ENCODE peak calls at places on chromosomes 3 and 15, in five cellular contexts. One of them, this sample, is unnamed.

GRCh38 chr15:21261396-21261964 is 178.8 kb downstream of the POTEB3 start:
- DNase-seq in astrocyte of the spinal cord: peak
- DNase-seq in fibroblast of mammary gland: no peak
- DNase-seq in nephron progenitor cell: no peak
- DNase-seq in mesothelial cell of epicardium: peak
- DNase-seq in this sample: no peak

GRCh38 chr15:63041402-63041977 is 1.1 kb upstream of the TPM1 start:
- DNase-seq in astrocyte of the spinal cord: no peak
- DNase-seq in mesothelial cell of epicardium: no peak
- DNase-seq in nephron progenitor cell: no peak
- DNase-seq in fibroblast of mammary gland: no peak
- DNase-seq in this sample: no peak

GRCh38 chr3:21752749-21753347 is 1.8 kb upstream of the ZNF385D start:
- DNase-seq in mesothelial cell of epicardium: no peak
- DNase-seq in fibroblast of mammary gland: peak
- DNase-seq in astrocyte of the spinal cord: peak
- DNase-seq in nephron progenitor cell: no peak
- DNase-seq in this sample: peak

GRCh38 chr15:40092416-40093223 is 16.1 kb downstream of the BMF start:
- DNase-seq in nephron progenitor cell: peak
- DNase-seq in fibroblast of mammary gland: peak
- DNase-seq in mesothelial cell of epicardium: no peak
- DNase-seq in astrocyte of the spinal cord: peak
- DNase-seq in this sample: no peak

GRCh38 chr3:174302746-174303315 is 556.3 kb upstream of the NAALADL2 start:
- DNase-seq in nephron progenitor cell: no peak
- DNase-seq in fibroblast of mammary gland: no peak
- DNase-seq in astrocyte of the spinal cord: no peak
- DNase-seq in mesothelial cell of epicardium: no peak
- DNase-seq in this sample: no peak

GRCh38 chr15:90264649-90265048 is 823 bp upstream of the NGRN start:
- DNase-seq in nephron progenitor cell: no peak
- DNase-seq in astrocyte of the spinal cord: no peak
- DNase-seq in fibroblast of mammary gland: no peak
- DNase-seq in mesothelial cell of epicardium: no peak
- DNase-seq in this sample: peak

GRCh38 chr3:95721938-95722337 is 1092.5 kb upstream of the EPHA6 start:
- DNase-seq in fibroblast of mammary gland: peak
- DNase-seq in mesothelial cell of epicardium: no peak
- DNase-seq in astrocyte of the spinal cord: no peak
- DNase-seq in nephron progenitor cell: no peak
- DNase-seq in this sample: peak

GRCh38 chr3:47664519-47664918 is 85.9 kb upstream of the CSPG5 start:
- DNase-seq in nephron progenitor cell: no peak
- DNase-seq in mesothelial cell of epicardium: no peak
- DNase-seq in fibroblast of mammary gland: peak
- DNase-seq in astrocyte of the spinal cord: peak
- DNase-seq in this sample: peak

GRCh38 chr15:101615414-101615985 is 36.7 kb downstream of the TM2D3 start:
- DNase-seq in fibroblast of mammary gland: peak
- DNase-seq in astrocyte of the spinal cord: no peak
- DNase-seq in mesothelial cell of epicardium: no peak
- DNase-seq in nephron progenitor cell: no peak
- DNase-seq in this sample: no peak

GRCh38 chr3:131178710-131179375 is 152.2 kb downstream of the NEK11 start:
- DNase-seq in fibroblast of mammary gland: no peak
- DNase-seq in mesothelial cell of epicardium: no peak
- DNase-seq in astrocyte of the spinal cord: no peak
- DNase-seq in nephron progenitor cell: no peak
- DNase-seq in this sample: no peak

GRCh38 chr15:46442196-46442595 is 807.4 kb downstream of the SQOR start:
- DNase-seq in mesothelial cell of epicardium: no peak
- DNase-seq in astrocyte of the spinal cord: peak
- DNase-seq in nephron progenitor cell: peak
- DNase-seq in fibroblast of mammary gland: peak
- DNase-seq in this sample: peak

GRCh38 chr3:174016186-174016585 is 618.6 kb downstream of the NLGN1 start:
- DNase-seq in nephron progenitor cell: no peak
- DNase-seq in astrocyte of the spinal cord: peak
- DNase-seq in fibroblast of mammary gland: peak
- DNase-seq in mesothelial cell of epicardium: no peak
- DNase-seq in this sample: peak

GRCh38 chr3:35224571-35225280 is 414.6 kb upstream of the ARPP21 start:
- DNase-seq in mesothelial cell of epicardium: no peak
- DNase-seq in astrocyte of the spinal cord: no peak
- DNase-seq in fibroblast of mammary gland: no peak
- DNase-seq in nephron progenitor cell: no peak
- DNase-seq in this sample: no peak

GRCh38 chr15:52021128-52021671 is 2.2 kb downstream of the MAPK6 start:
- DNase-seq in mesothelial cell of epicardium: no peak
- DNase-seq in fibroblast of mammary gland: peak
- DNase-seq in astrocyte of the spinal cord: peak
- DNase-seq in nephron progenitor cell: peak
- DNase-seq in this sample: peak

GRCh38 chr3:26353052-26353451 is 269.5 kb upstream of the LRRC3B start:
- DNase-seq in nephron progenitor cell: no peak
- DNase-seq in mesothelial cell of epicardium: no peak
- DNase-seq in astrocyte of the spinal cord: no peak
- DNase-seq in fibroblast of mammary gland: no peak
- DNase-seq in this sample: no peak

GRCh38 chr3:40504636-40505430 is 1.0 kb upstream of the ZNF620 start:
- DNase-seq in astrocyte of the spinal cord: peak
- DNase-seq in nephron progenitor cell: no peak
- DNase-seq in fibroblast of mammary gland: peak
- DNase-seq in mesothelial cell of epicardium: no peak
- DNase-seq in this sample: peak

GRCh38 chr3:120148187-120148954 is 54.1 kb upstream of the GSK3B start:
- DNase-seq in nephron progenitor cell: no peak
- DNase-seq in astrocyte of the spinal cord: no peak
- DNase-seq in mesothelial cell of epicardium: no peak
- DNase-seq in fibroblast of mammary gland: no peak
- DNase-seq in this sample: no peak

GRCh38 chr3:165256554-165256953 is 60.4 kb upstream of the SLITRK3 start:
- DNase-seq in fibroblast of mammary gland: no peak
- DNase-seq in mesothelial cell of epicardium: no peak
- DNase-seq in astrocyte of the spinal cord: no peak
- DNase-seq in nephron progenitor cell: no peak
- DNase-seq in this sample: peak

GRCh38 chr3:99625643-99626414 is 12.6 kb upstream of the COL8A1 start:
- DNase-seq in fibroblast of mammary gland: peak
- DNase-seq in astrocyte of the spinal cord: peak
- DNase-seq in mesothelial cell of epicardium: no peak
- DNase-seq in nephron progenitor cell: no peak
- DNase-seq in this sample: peak

GRCh38 chr15:40787344-40787841 is 17.6 kb downstream of the C15orf62 start:
- DNase-seq in astrocyte of the spinal cord: peak
- DNase-seq in mesothelial cell of epicardium: no peak
- DNase-seq in fibroblast of mammary gland: peak
- DNase-seq in nephron progenitor cell: no peak
- DNase-seq in this sample: peak

GRCh38 chr3:102896851-102897621 is 462.2 kb downstream of the ZPLD1 start:
- DNase-seq in nephron progenitor cell: no peak
- DNase-seq in astrocyte of the spinal cord: peak
- DNase-seq in fibroblast of mammary gland: no peak
- DNase-seq in mesothelial cell of epicardium: no peak
- DNase-seq in this sample: no peak

GRCh38 chr3:158167737-158168469 is 58.0 kb downstream of the RSRC1 start:
- DNase-seq in nephron progenitor cell: no peak
- DNase-seq in astrocyte of the spinal cord: peak
- DNase-seq in mesothelial cell of epicardium: no peak
- DNase-seq in fibroblast of mammary gland: peak
- DNase-seq in this sample: peak

GRCh38 chr15:35286721-35287120 is 201.6 kb upstream of the NANOGP8 start:
- DNase-seq in fibroblast of mammary gland: no peak
- DNase-seq in astrocyte of the spinal cord: no peak
- DNase-seq in mesothelial cell of epicardium: no peak
- DNase-seq in nephron progenitor cell: no peak
- DNase-seq in this sample: no peak

GRCh38 chr3:127964053-127964452 is 49.0 kb downstream of the KBTBD12 start:
- DNase-seq in fibroblast of mammary gland: peak
- DNase-seq in mesothelial cell of epicardium: no peak
- DNase-seq in nephron progenitor cell: no peak
- DNase-seq in astrocyte of the spinal cord: no peak
- DNase-seq in this sample: peak

GRCh38 chr3:106176734-106177133 is 307.9 kb upstream of the CBLB start:
- DNase-seq in fibroblast of mammary gland: peak
- DNase-seq in astrocyte of the spinal cord: peak
- DNase-seq in nephron progenitor cell: no peak
- DNase-seq in mesothelial cell of epicardium: no peak
- DNase-seq in this sample: no peak

GRCh38 chr3:69200384-69201068 is 78.1 kb upstream of the LMOD3 start:
- DNase-seq in mesothelial cell of epicardium: no peak
- DNase-seq in nephron progenitor cell: peak
- DNase-seq in astrocyte of the spinal cord: peak
- DNase-seq in fibroblast of mammary gland: peak
- DNase-seq in this sample: peak

GRCh38 chr15:69997701-69998273 is 99.9 kb downstream of the TLE3 start:
- DNase-seq in mesothelial cell of epicardium: no peak
- DNase-seq in astrocyte of the spinal cord: peak
- DNase-seq in fibroblast of mammary gland: peak
- DNase-seq in nephron progenitor cell: no peak
- DNase-seq in this sample: peak

GRCh38 chr3:121477589-121477988 is 68.2 kb downstream of the POLQ start:
- DNase-seq in mesothelial cell of epicardium: no peak
- DNase-seq in fibroblast of mammary gland: peak
- DNase-seq in astrocyte of the spinal cord: peak
- DNase-seq in nephron progenitor cell: no peak
- DNase-seq in this sample: no peak

GRCh38 chr3:194136519-194137313 is 768 bp downstream of the HES1 start:
- DNase-seq in astrocyte of the spinal cord: peak
- DNase-seq in mesothelial cell of epicardium: peak
- DNase-seq in nephron progenitor cell: peak
- DNase-seq in fibroblast of mammary gland: peak
- DNase-seq in this sample: peak

GRCh38 chr3:46271910-46272309 is 29.6 kb downstream of the CCR3 start:
- DNase-seq in mesothelial cell of epicardium: no peak
- DNase-seq in astrocyte of the spinal cord: no peak
- DNase-seq in fibroblast of mammary gland: peak
- DNase-seq in nephron progenitor cell: no peak
- DNase-seq in this sample: peak

GRCh38 chr3:13866406-13866965 is 13.4 kb downstream of the WNT7A start:
- DNase-seq in mesothelial cell of epicardium: no peak
- DNase-seq in astrocyte of the spinal cord: peak
- DNase-seq in nephron progenitor cell: no peak
- DNase-seq in fibroblast of mammary gland: no peak
- DNase-seq in this sample: peak

GRCh38 chr3:131083190-131083863 is 56.6 kb downstream of the NEK11 start:
- DNase-seq in astrocyte of the spinal cord: peak
- DNase-seq in fibroblast of mammary gland: peak
- DNase-seq in nephron progenitor cell: peak
- DNase-seq in mesothelial cell of epicardium: no peak
- DNase-seq in this sample: peak

DNA sequence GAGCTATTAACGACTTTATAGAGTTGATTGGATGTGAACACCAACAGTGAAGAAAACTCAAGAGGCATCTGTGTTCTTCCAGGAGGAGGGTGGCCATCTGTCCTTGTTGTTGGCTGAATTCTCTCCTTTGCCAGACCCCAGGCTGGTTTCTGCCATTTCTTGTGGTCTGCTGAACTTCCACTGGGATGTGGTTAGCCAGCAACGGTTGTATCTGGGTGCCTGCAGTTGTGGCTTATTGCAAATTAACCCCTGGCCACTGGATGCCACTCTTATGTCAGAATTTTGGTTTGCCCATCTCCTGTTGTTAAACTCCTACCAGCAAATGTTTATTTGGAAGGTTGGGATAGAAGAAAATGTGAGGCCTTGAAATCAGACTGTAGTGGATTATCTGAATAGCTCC is 163.6 kb upstream of the TBC1D5 start:
- DNase-seq in fibroblast of mammary gland: no peak
- DNase-seq in astrocyte of the spinal cord: peak
- DNase-seq in nephron progenitor cell: no peak
- DNase-seq in mesothelial cell of epicardium: no peak
- DNase-seq in this sample: peak
- TF ChIP-seq CTCF in fibroblast of mammary gland: no peak
- TF ChIP-seq CTCF in astrocyte of the spinal cord: no peak
- TF ChIP-seq CTCF in nephron progenitor cell: no peak
- TF ChIP-seq CTCF in mesothelial cell of epicardium: no peak
- TF ChIP-seq CTCF in this sample: no peak

GRCh38 chr3:172596394-172596706 is 73.1 kb upstream of the TNFSF10 start:
- DNase-seq in astrocyte of the spinal cord: no peak
- DNase-seq in fibroblast of mammary gland: no peak
- DNase-seq in mesothelial cell of epicardium: no peak
- DNase-seq in nephron progenitor cell: no peak
- DNase-seq in this sample: no peak
- TF ChIP-seq CTCF in astrocyte of the spinal cord: no peak
- TF ChIP-seq CTCF in fibroblast of mammary gland: no peak
- TF ChIP-seq CTCF in mesothelial cell of epicardium: no peak
- TF ChIP-seq CTCF in nephron progenitor cell: no peak
- TF ChIP-seq CTCF in this sample: no peak

GRCh38 chr15:92503458-92503857 is 109.8 kb downstream of the ST8SIA2 start:
- DNase-seq in nephron progenitor cell: no peak
- DNase-seq in mesothelial cell of epicardium: no peak
- DNase-seq in fibroblast of mammary gland: no peak
- DNase-seq in astrocyte of the spinal cord: no peak
- DNase-seq in this sample: no peak

GRCh38 chr15:92495468-92495867 is 101.8 kb downstream of the ST8SIA2 start:
- DNase-seq in mesothelial cell of epicardium: no peak
- DNase-seq in nephron progenitor cell: no peak
- DNase-seq in fibroblast of mammary gland: no peak
- DNase-seq in astrocyte of the spinal cord: no peak
- DNase-seq in this sample: no peak

GRCh38 chr15:92503889-92504288 is 110.2 kb downstream of the ST8SIA2 start:
- DNase-seq in fibroblast of mammary gland: no peak
- DNase-seq in astrocyte of the spinal cord: no peak
- DNase-seq in mesothelial cell of epicardium: no peak
- DNase-seq in nephron progenitor cell: no peak
- DNase-seq in this sample: no peak

GRCh38 chr15:92502930-92503329 is 109.2 kb downstream of the ST8SIA2 start:
- DNase-seq in nephron progenitor cell: no peak
- DNase-seq in astrocyte of the spinal cord: no peak
- DNase-seq in fibroblast of mammary gland: no peak
- DNase-seq in mesothelial cell of epicardium: no peak
- DNase-seq in this sample: no peak

DNA sequence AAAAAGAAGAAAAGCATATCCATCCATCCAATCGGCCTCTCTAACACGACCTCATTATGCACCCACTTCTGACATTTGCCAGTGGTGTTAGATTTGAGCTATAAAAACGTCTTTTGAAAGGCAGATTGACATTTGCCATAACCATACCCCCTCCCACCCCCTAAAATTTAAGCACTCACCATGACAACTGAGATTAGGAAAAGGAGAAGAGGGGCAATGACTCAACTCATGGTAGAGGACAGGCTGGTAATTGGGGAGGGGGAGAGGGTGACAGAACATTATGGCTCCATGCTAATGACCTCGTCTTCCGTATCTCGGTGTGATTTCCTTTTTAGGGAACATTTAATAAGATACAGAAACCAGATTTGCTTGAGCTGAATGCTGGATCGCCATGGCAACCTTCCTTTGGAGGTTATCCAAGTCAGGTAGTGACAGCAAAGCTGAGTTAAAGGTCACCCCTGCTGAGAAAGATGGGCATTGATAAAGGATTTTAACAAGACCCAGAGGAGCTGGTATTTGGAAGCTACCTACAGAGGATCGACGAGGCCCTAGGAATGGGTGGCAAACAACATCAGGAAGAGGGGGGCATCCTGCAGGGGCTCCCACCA is 106.4 kb downstream of the ST8SIA2 start:
- DNase-seq in mesothelial cell of epicardium: no peak
- DNase-seq in astrocyte of the spinal cord: no peak
- DNase-seq in nephron progenitor cell: no peak
- DNase-seq in fibroblast of mammary gland: no peak
- DNase-seq in this sample: no peak
- TF ChIP-seq CTCF in mesothelial cell of epicardium: no peak
- TF ChIP-seq CTCF in astrocyte of the spinal cord: no peak
- TF ChIP-seq CTCF in nephron progenitor cell: no peak
- TF ChIP-seq CTCF in fibroblast of mammary gland: no peak
- TF ChIP-seq CTCF in this sample: no peak

GRCh38 chr3:146577662-146578061 is 27.5 kb downstream of the PLSCR5 start:
- DNase-seq in nephron progenitor cell: no peak
- DNase-seq in astrocyte of the spinal cord: peak
- DNase-seq in fibroblast of mammary gland: peak
- DNase-seq in mesothelial cell of epicardium: no peak
- DNase-seq in this sample: peak
- TF ChIP-seq CTCF in nephron progenitor cell: peak
- TF ChIP-seq CTCF in astrocyte of the spinal cord: peak
- TF ChIP-seq CTCF in fibroblast of mammary gland: peak
- TF ChIP-seq CTCF in mesothelial cell of epicardium: peak
- TF ChIP-seq CTCF in this sample: peak